ENCODE peak calls at places on chromosome 20, in eight cellular contexts. W is body of pancreas, G is HCT116, U is K562, O is right lobe of liver, S is heart left ventricle, T is A549, X is upper lobe of left lung. C is an unnamed sample.
A peak's percentile ranks its signal among the peaks of the same experiment; 100 is the strongest.

GRCh38 chr20:10857362-10858070 is 183.7 kb upstream of the JAG1 start:
- ATAC-seq in W (peak; percentile 75), G (no peak), U (no peak), O (peak; percentile 92), S (peak; percentile 92), T (peak; percentile 84), X (no peak), C (peak; percentile 73)

GRCh38 chr20:53948383-53949318 is 121.7 kb downstream of the BCAS1 start:
- ATAC-seq in W (no peak), G (no peak), U (no peak), O (no peak), S (no peak), T (no peak), X (no peak), C (no peak)

GRCh38 chr20:15507151-15507550 is 1066.1 kb downstream of the KIF16B start:
- ATAC-seq in W (no peak), G (no peak), U (no peak), O (no peak), S (no peak), T (no peak), X (no peak), C (no peak)

GRCh38 chr20:18614244-18614643 is 26.4 kb downstream of the DTD1 start:
- ATAC-seq in W (no peak), G (no peak), U (no peak), O (no peak), S (no peak), T (no peak), X (peak; percentile 46), C (no peak)

GRCh38 chr20:3082955-3083952 is 1.3 kb downstream of the AVP start:
- ATAC-seq in W (no peak), G (no peak), U (no peak), O (no peak), S (no peak), T (no peak), X (no peak), C (no peak)

GRCh38 chr20:52405417-52405816 is 213.8 kb upstream of the ZFP64 start:
- ATAC-seq in W (no peak), G (no peak), U (no peak), O (peak; percentile 46), S (no peak), T (no peak), X (no peak), C (no peak)

GRCh38 chr20:54146672-54147071 is 27.1 kb downstream of the CYP24A1 start:
- ATAC-seq in W (no peak), G (no peak), U (no peak), O (no peak), S (no peak), T (no peak), X (no peak), C (no peak)

GRCh38 chr20:17227199-17227535 is 327 bp downstream of the PCSK2 start:
- ATAC-seq in W (no peak), G (no peak), U (no peak), O (no peak), S (no peak), T (peak; percentile 49), X (no peak), C (no peak)

GRCh38 chr20:33431797-33432381 is 11.7 kb downstream of the SNTA1 start:
- ATAC-seq in W (peak; percentile 12), G (no peak), U (no peak), O (no peak), S (peak; percentile 82), T (no peak), X (no peak), C (no peak)

GRCh38 chr20:19850190-19850533 is 92.1 kb downstream of the RIN2 start:
- ATAC-seq in W (no peak), G (no peak), U (no peak), O (peak; percentile 25), S (peak; percentile 84), T (no peak), X (peak; percentile 55), C (peak; percentile 70)

GRCh38 chr20:40265872-40266533 is 423.0 kb downstream of the MAFB start:
- ATAC-seq in W (no peak), G (peak; percentile 57), U (no peak), O (peak; percentile 77), S (peak; percentile 55), T (peak; percentile 68), X (peak; percentile 49), C (no peak)

GRCh38 chr20:19992996-19993908 is 23.9 kb upstream of the NAA20 start:
- ATAC-seq in W (peak; percentile 80), G (peak; percentile 84), U (peak; percentile 67), O (no peak), S (peak; percentile 68), T (peak; percentile 90), X (no peak), C (peak; percentile 59)

GRCh38 chr20:52448513-52448912 is 256.9 kb upstream of the ZFP64 start:
- ATAC-seq in W (no peak), G (no peak), U (no peak), O (peak; percentile 58), S (no peak), T (no peak), X (no peak), C (no peak)

GRCh38 chr20:58651823-58652605 is 931 bp downstream of the STX16 start:
- ATAC-seq in W (peak; percentile 28), G (peak; percentile 47), U (peak; percentile 69), O (peak; percentile 47), S (peak; percentile 58), T (peak; percentile 72), X (peak; percentile 83), C (no peak)

GRCh38 chr20:62314711-62315302 is 12.0 kb downstream of the ADRM1 start:
- ATAC-seq in W (no peak), G (no peak), U (no peak), O (no peak), S (no peak), T (no peak), X (no peak), C (no peak)

GRCh38 chr20:43492101-43492500 is 15.4 kb upstream of the L3MBTL1 start:
- ATAC-seq in W (no peak), G (no peak), U (no peak), O (no peak), S (no peak), T (no peak), X (no peak), C (no peak)

GRCh38 chr20:4667371-4667773 is 54.3 kb upstream of the PRND start:
- ATAC-seq in W (no peak), G (no peak), U (no peak), O (no peak), S (peak; percentile 32), T (no peak), X (no peak), C (no peak)

GRCh38 chr20:6994452-6994851 is 227.0 kb downstream of the BMP2 start:
- ATAC-seq in W (peak; percentile 21), G (no peak), U (no peak), O (no peak), S (no peak), T (no peak), X (peak; percentile 68), C (peak; percentile 43)

GRCh38 chr20:3674447-3674846 is 7.4 kb downstream of the ADAM33 start:
- ATAC-seq in W (no peak), G (no peak), U (no peak), O (no peak), S (no peak), T (peak; percentile 42), X (no peak), C (no peak)

DNA sequence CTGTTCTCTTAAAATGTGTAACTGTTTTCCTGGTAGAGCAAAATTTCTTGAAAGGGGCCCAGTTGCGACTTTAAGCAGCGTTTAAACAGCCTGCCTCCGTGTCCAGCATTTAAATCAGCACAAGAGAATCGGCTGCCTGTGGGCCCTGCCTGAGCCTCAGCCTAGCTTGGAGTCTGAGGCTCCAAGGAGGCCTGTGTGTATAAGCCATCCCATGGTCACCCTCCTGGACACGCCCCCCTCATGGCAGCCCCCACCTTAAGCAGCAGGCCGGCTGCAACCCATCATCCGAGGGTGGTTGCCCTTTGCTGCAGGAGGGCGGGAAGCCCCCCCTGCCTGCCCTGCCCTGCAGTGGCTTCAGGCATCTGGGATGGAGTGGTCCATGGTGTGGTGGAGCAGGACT is 18.9 kb downstream of the SDCBP2 start:
- ATAC-seq in W (no peak), G (no peak), U (no peak), O (no peak), S (no peak), T (no peak), X (no peak), C (no peak)
- TF ChIP-seq POLR2A in W (no peak), G (no peak), U (no peak), O (no peak), S (no peak), T (no peak), X (no peak), C (no peak)

GRCh38 chr20:34876161-34877001 is at the start of gene ACSS2:
- ATAC-seq in W (peak; percentile 89), G (peak; percentile 90), U (peak; percentile 86), O (peak; percentile 86), S (peak; percentile 94), T (peak; percentile 90), X (peak; percentile 97), C (peak; percentile 89)
- TF ChIP-seq POLR2A in W (peak; percentile 79), G (peak; percentile 31), U (peak; percentile 82), O (peak; percentile 87), S (peak; percentile 65), T (peak; percentile 64), X (peak; percentile 93), C (peak; percentile 72)

DNA sequence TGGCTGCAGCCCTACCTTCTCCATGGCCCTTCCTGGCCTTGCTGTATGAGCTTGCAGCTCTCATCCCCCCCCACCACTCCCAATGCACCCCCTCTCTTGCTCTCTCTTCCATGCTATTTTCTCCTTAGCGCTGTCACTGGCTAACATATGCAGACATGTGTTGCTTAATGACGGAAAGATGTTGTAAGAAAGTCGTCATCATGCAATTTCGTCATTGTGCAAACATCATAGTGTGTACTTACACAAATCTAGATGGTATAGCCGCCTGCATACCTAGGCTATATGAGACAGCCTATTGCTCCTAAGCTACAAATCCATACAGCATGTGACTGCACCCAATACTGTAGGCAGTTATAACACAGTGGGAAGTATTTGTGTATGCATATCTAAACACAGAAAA is 27.0 kb downstream of the ANGPT4 start:
- ATAC-seq in W (no peak), G (no peak), U (no peak), O (no peak), S (no peak), T (no peak), X (no peak), C (no peak)
- TF ChIP-seq POLR2A in W (no peak), G (no peak), U (no peak), O (no peak), S (no peak), T (no peak), X (no peak), C (no peak)

GRCh38 chr20:38918172-38918571 is 8.0 kb upstream of the FAM83D start:
- ATAC-seq in W (no peak), G (no peak), U (no peak), O (no peak), S (peak; percentile 21), T (no peak), X (no peak), C (no peak)

GRCh38 chr20:38920851-38921250 is 5.4 kb upstream of the FAM83D start:
- ATAC-seq in W (no peak), G (no peak), U (no peak), O (no peak), S (no peak), T (peak; percentile 21), X (no peak), C (no peak)

GRCh38 chr20:38924718-38925117 is 1.5 kb upstream of the FAM83D start:
- ATAC-seq in W (no peak), G (no peak), U (no peak), O (no peak), S (no peak), T (no peak), X (no peak), C (no peak)

GRCh38 chr20:38919683-38920082 is 6.5 kb upstream of the FAM83D start:
- ATAC-seq in W (no peak), G (no peak), U (no peak), O (no peak), S (no peak), T (no peak), X (no peak), C (no peak)

GRCh38 chr20:38920411-38920810 is 5.8 kb upstream of the FAM83D start:
- ATAC-seq in W (no peak), G (no peak), U (no peak), O (no peak), S (no peak), T (peak; percentile 24), X (no peak), C (no peak)
- TF ChIP-seq POLR2A in W (no peak), G (no peak), U (no peak), O (no peak), S (no peak), T (no peak), X (no peak), C (no peak)